ENCODE peak calls at places on chromosomes 16 and 17, in six cellular contexts. O, J, Z, M, H and I are unnamed samples. For H3K9me3, the result is how much of the 10 kb centered on the place peaks cover.

GRCh38 chr16:12450381-12450780 is 353.3 kb downstream of the CPPED1 start:
- DNase-seq in J (no peak), O (no peak), Z (no peak), H (no peak), M (no peak), I (no peak)

GRCh38 chr17:81385320-81386111 is 9.7 kb upstream of the BAHCC1 start:
- DNase-seq in O (peak), M (no peak), H (no peak), J (no peak), Z (no peak), I (no peak)

GRCh38 chr17:55783684-55784245 is 32.9 kb downstream of the PCTP start:
- DNase-seq in J (peak), O (peak), M (no peak), H (no peak), Z (peak), I (no peak)

GRCh38 chr17:28853295-28853694 is 1.5 kb upstream of the ERAL1 start:
- DNase-seq in Z (no peak), O (no peak), H (no peak), M (no peak), J (no peak), I (no peak)

GRCh38 chr17:31155208-31155810 is 60.5 kb downstream of the NF1 start:
- DNase-seq in O (no peak), Z (no peak), M (no peak), J (no peak), H (no peak), I (no peak)

GRCh38 chr17:16374129-16374528 is 6.8 kb upstream of the UBB start:
- DNase-seq in M (no peak), Z (no peak), O (no peak), J (no peak), H (no peak), I (no peak)

GRCh38 chr16:4371481-4372314 is at the start of gene VASN:
- DNase-seq in J (peak), M (peak), O (peak), Z (peak), H (peak), I (peak)

GRCh38 chr16:72848759-72849664 is 198.9 kb downstream of the ZFHX3 start:
- DNase-seq in J (peak), M (no peak), O (peak), Z (peak), H (peak), I (no peak)

GRCh38 chr17:2933606-2934005 is 129.8 kb downstream of the OR1D5 start:
- DNase-seq in Z (no peak), M (no peak), H (no peak), J (no peak), O (no peak), I (no peak)

GRCh38 chr16:81449241-81449640 is 4.6 kb downstream of the CMIP start:
- DNase-seq in Z (no peak), M (no peak), J (no peak), O (no peak), H (no peak), I (no peak)

GRCh38 chr16:88047462-88047861 is 96.2 kb downstream of the BANP start:
- DNase-seq in Z (no peak), H (no peak), O (no peak), M (no peak), J (no peak), I (no peak)

GRCh38 chr17:66507103-66507923 is 204.9 kb downstream of the PRKCA start:
- DNase-seq in J (peak), M (no peak), O (peak), H (peak), Z (no peak), I (no peak)

GRCh38 chr17:335691-336090 is 16.9 kb downstream of the RPH3AL start:
- DNase-seq in O (no peak), Z (no peak), J (peak), H (peak), M (peak), I (no peak)

GRCh38 chr16:23343643-23344612 is 41.8 kb downstream of the SCNN1B start:
- DNase-seq in O (no peak), H (no peak), Z (no peak), J (no peak), M (no peak), I (no peak)

GRCh38 chr16:28991687-28992086 is 6.8 kb downstream of the LAT start:
- DNase-seq in H (no peak), J (no peak), O (no peak), M (no peak), Z (no peak), I (no peak)

DNA sequence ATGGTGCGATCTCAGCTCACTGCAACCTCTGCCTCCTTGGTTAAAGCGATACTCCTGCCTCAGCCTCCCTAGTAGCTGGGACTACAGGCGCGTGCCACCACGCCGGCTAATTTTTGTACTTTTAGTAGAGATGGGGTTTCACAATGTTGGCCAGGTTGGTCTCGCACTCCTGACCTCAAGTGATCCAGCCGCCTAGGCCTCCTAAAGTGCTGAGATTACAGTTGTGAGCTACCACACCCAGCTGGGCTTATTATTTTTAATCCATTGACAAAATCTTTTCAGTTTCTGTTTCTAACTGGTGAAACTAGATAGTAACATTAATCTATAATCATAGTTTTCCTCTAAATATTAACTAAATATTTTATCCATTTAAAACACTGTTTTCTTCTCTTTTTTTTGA is 5.9 kb downstream of the FAM234A start:
- DNase-seq in J (no peak), O (no peak), M (no peak), Z (no peak), H (no peak), I (no peak)
- H3K27ac ChIP-seq in J (no peak), O (no peak), M (peak), Z (peak), H (no peak), I (no peak)

DNA sequence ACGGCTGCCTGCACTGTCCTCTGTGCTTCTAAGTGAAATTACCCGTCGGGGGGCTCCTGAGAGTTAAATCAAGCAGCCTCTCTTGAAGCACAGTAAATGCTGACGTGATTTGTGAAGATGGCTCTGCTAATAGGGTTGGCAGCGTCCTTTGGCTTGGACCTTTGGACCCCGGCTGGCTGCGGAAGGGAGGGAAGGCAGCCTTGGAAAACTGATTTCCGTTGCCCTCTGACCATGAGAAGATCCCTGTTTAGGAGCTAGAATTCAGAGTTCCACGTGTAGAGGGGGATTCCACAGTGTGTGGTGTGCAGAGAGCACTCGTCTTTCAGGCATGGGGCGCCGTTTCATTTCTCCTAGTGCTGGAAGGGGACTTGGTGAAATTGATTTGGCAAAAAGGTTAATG is 640.8 kb downstream of the WWOX start:
- DNase-seq in Z (no peak), J (no peak), O (no peak), M (no peak), H (peak), I (no peak)
- H3K9me3 ChIP-seq in Z (under half), J (under half), O (under half), M (under half), H (under half), I (under half)

GRCh38 chr16:57529324-57530103 is 6.9 kb downstream of the CCDC102A start:
- DNase-seq in H (peak), Z (no peak), O (peak), M (no peak), J (no peak), I (no peak)
- H3K27ac ChIP-seq in H (no peak), Z (no peak), O (peak), M (no peak), J (no peak), I (peak)

GRCh38 chr17:54256530-54256929 is 433.8 kb downstream of the KIF2B start:
- DNase-seq in O (no peak), J (no peak), M (no peak), H (no peak), Z (no peak), I (no peak)
- H3K9me3 ChIP-seq in O (under half), J (under half), M (under half), H (under half), Z (under half), I (under half)

GRCh38 chr17:45404870-45405249 is 27.8 kb downstream of the ARHGAP27 start:
- DNase-seq in H (no peak), Z (no peak), O (no peak), J (no peak), M (no peak), I (no peak)

GRCh38 chr17:45403906-45404490 is 28.7 kb downstream of the ARHGAP27 start:
- DNase-seq in H (no peak), Z (no peak), M (no peak), O (no peak), J (no peak), I (no peak)

GRCh38 chr17:45402916-45403315 is 29.8 kb downstream of the ARHGAP27 start:
- DNase-seq in J (no peak), H (no peak), Z (no peak), M (no peak), O (no peak), I (no peak)

GRCh38 chr17:45406107-45406506 is 26.6 kb downstream of the ARHGAP27 start:
- DNase-seq in Z (no peak), J (no peak), H (no peak), M (no peak), O (no peak), I (no peak)

DNA sequence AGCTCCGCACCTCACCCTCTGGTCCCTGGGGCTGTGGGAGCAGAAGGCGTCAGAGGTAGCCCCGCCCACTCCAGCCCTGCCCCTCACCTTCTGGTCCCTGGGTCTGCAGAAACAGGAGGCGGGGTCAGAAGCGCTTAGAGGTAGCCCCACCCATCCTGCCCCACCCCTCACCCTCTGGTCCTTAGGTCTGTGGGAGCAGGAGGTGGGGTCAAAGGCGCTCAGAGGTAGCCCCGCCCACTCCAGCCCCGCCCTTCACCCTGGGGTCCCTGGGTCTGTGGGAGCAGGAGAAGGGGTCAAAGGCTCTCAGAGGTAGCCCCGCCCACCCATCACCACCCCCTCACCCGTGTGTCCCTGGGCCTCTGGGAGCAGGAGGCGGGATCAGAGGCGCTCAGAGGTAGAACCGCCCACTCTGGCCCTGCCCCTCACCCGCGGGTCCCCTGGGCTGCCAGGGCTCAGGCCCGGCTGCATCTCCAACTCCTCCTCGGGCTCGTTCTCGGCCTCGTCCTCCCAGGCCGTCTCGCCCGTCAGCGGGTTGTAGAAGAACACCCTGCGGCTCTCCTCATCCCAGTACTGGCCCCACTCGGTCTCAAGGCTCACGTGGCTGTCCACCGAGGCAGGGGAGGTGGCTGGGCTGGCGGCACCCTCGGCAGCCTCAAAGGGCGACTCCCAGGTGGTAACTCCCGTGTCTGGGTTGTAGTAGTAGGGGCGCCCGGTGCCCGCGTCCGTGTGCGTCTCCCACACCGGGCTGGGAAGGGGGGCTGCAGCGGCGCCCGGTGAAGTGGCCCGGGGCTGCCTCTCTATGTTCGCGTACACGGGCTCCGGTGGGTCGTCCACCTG is 27.2 kb downstream of the ARHGAP27 start:
- DNase-seq in O (no peak), M (peak), H (no peak), Z (no peak), J (peak), I (no peak)
- H3K27ac ChIP-seq in O (no peak), M (no peak), H (no peak), Z (no peak), J (no peak), I (peak)

DNA sequence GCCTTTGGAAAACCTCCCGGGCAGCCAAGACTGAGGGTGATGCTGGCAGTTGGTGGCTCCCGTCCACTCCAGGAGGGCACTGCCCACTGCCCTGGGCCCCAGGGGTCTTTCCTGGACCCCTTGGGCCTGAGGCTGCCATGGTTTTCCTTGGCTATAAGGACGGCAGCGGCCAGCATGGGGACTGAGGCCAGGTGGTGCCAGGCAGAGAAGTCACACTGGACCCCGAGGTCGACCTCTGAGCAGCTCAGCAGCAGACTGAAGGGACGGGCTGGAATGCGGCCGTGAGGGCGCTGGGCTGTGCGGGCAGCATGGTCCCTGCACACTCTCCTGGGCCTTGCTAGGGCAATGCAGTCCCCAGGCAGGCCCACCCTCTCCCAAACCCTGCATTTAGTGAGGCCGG is 55.6 kb upstream of the GNG13 start:
- DNase-seq in H (no peak), M (no peak), Z (no peak), J (no peak), O (no peak), I (no peak)
- H3K9me3 ChIP-seq in H (under half), M (under half), Z (under half), J (under half), O (under half), I (under half)

GRCh38 chr17:73343168-73343634 is 31.4 kb upstream of the CDC42EP4 start:
- DNase-seq in M (peak), H (no peak), Z (peak), O (peak), J (peak), I (no peak)
- H3K27ac ChIP-seq in M (peak), H (no peak), Z (peak), O (peak), J (peak), I (no peak)

DNA sequence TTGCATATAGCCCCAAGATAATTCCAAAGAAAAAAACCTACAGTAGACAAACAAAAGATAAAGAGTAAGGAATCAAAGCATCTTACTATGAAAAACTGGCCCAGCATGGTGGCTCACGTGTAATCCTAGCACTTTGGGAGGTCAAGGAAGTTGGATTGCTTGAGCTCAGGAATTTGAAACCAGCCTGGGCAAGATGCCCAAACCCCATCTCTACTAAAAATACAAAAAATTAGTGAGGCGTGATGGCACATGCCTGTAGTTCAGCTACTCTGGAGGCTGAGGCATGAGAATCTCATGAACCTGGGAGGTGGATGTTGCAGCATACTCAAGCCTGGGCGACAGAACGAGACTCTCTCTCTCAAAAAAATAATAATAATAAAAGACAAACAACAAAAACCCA is 764.7 kb upstream of the KIF2B start:
- DNase-seq in Z (no peak), O (no peak), M (no peak), J (peak), H (no peak), I (no peak)
- H3K9me3 ChIP-seq in Z (under half), O (under half), M (under half), J (under half), H (under half), I (under half)

GRCh38 chr16:21611178-21611545 is 11.8 kb downstream of the METTL9 start:
- DNase-seq in Z (no peak), O (no peak), M (no peak), J (no peak), H (no peak), I (no peak)

GRCh38 chr16:21610766-21611165 is 11.4 kb downstream of the METTL9 start:
- DNase-seq in M (no peak), H (no peak), Z (no peak), O (no peak), J (no peak), I (no peak)

GRCh38 chr16:21611546-21612384 is 12.4 kb downstream of the METTL9 start:
- DNase-seq in O (no peak), Z (no peak), M (no peak), H (no peak), J (peak), I (no peak)

GRCh38 chr16:21608647-21609328 is 9.4 kb downstream of the METTL9 start:
- DNase-seq in H (no peak), M (no peak), O (no peak), J (no peak), Z (no peak), I (peak)

GRCh38 chr16:21610006-21610544 is 10.7 kb downstream of the METTL9 start:
- DNase-seq in H (no peak), O (no peak), J (peak), Z (no peak), M (no peak), I (no peak)
- H3K27ac ChIP-seq in H (no peak), O (no peak), J (peak), Z (no peak), M (no peak), I (no peak)

GRCh38 chr17:38476549-38476948 is 48.3 kb downstream of the ARHGAP23 start:
- DNase-seq in J (no peak), Z (no peak), M (no peak), O (no peak), H (no peak), I (no peak)
- H3K9me3 ChIP-seq in J (under half), Z (under half), M (under half), O (under half), H (under half), I (under half)